ENCODE peak calls at places on chromosomes 11 and 22, in four cellular contexts. J is astrocyte, K is left ventricle myocardium inferior, B is cardiac muscle cell. M is an unnamed sample.

GRCh38 chr11:64534950-64535349 is 56.1 kb upstream of the SLC22A12 start:
- DNase-seq in J (no peak), B (no peak), K (no peak), M (no peak)

GRCh38 chr22:43828711-43829447 is 16.8 kb upstream of the EFCAB6 start:
- DNase-seq in K (peak; percentile 88), B (peak; percentile 75), J (peak; percentile 10), M (peak; percentile 94)

GRCh38 chr11:128367573-128367972 is 219.8 kb downstream of the ETS1 start:
- DNase-seq in J (no peak), K (no peak), B (no peak), M (no peak)

GRCh38 chr11:63822438-63822837 is 9.2 kb downstream of the SPINDOC start:
- DNase-seq in B (no peak), K (no peak), J (no peak), M (no peak)

GRCh38 chr11:110497204-110497987 is 67.6 kb downstream of the FDX1 start:
- DNase-seq in K (no peak), J (no peak), B (peak; percentile 72), M (peak; percentile 41)

GRCh38 chr11:117985953-117986887 is at the start of gene IL10RA:
- DNase-seq in K (peak; percentile 84), B (peak; percentile 63), J (peak; percentile 22), M (peak; percentile 10)

GRCh38 chr11:74683279-74683871 is 47.9 kb downstream of the CHRDL2 start:
- DNase-seq in J (no peak), K (peak; percentile 36), B (peak; percentile 39), M (no peak)

GRCh38 chr22:25054943-25055511 is 102.5 kb downstream of the KIAA1671 start:
- DNase-seq in J (no peak), K (no peak), B (no peak), M (peak; percentile 21)

GRCh38 chr11:97722065-97722464 is 1298.7 kb upstream of the CNTN5 start:
- DNase-seq in J (peak; percentile 90), B (peak; percentile 93), K (no peak), M (peak; percentile 87)

GRCh38 chr22:27799334-27800249 is 2.0 kb downstream of the MN1 start:
- DNase-seq in K (peak; percentile 34), J (no peak), B (no peak), M (peak; percentile 47)
- H3K4me3 ChIP-seq in K (peak overlapping the region; percentile 92), J (peak overlapping the region; percentile 71), B (peak overlapping the region; percentile 77), M (peak overlapping the region; percentile 83)

GRCh38 chr22:29112102-29112501 is 39.3 kb downstream of the KREMEN1 start:
- DNase-seq in J (no peak), K (no peak), B (no peak), M (no peak)
- TF ChIP-seq CTCF in J (no peak), K (no peak), B (no peak), M (no peak)

GRCh38 chr11:61129608-61130523 is 27.6 kb downstream of the CD5 start:
- DNase-seq in B (peak; percentile 90), K (peak; percentile 84), J (peak; percentile 76), M (peak; percentile 80)
- H3K4me3 ChIP-seq in B (no peak overlapping the region), K (peak overlapping the region; percentile 25), J (no peak overlapping the region), M (peak overlapping the region; percentile 18)

DNA sequence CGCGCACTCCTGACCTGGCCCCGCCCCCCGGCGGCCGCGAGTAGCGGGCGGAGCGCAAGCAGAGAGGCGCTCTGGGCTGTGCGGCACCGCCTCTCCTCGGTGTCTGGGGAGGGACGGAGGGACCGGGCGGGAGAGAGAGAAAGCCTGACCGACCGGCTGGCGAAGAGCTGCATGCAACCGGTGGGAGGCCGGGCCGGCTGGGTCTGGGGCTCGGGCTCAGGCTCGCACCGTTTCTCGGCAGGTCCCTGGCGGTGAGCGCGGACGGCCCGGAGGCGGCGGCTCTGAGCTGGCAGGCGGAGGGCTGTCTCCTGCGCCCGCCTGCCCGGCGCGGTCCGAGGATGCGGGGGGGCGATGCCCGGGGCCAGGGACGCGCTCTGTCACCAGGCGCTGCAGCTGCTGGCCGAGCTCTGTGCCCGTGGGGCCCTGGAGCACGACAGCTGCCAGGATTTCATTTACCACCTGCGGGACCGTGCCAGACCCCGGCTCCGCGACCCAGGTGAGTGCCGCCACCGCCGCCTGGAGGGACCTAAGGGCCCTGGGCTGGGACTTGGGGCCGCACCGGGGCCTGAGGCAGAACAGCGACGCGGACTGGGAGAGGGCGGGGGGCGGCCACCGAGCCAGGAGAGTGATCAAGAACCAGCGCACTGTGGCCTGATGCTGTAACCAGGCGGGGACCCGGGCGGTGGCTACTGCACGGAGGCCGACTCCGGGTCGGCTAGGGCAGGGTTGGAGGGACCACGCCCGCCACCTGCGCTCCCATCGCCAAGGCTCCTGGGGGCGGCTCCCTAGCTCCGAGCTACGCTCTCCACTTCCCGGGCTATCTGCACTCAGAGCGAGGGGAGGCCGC is at the start of gene SYT9:
- DNase-seq in B (peak; percentile 34), K (no peak), J (peak; percentile 3), M (peak; percentile 15)
- TF ChIP-seq CTCF in B (no peak), K (no peak), J (no peak), M (no peak)

DNA sequence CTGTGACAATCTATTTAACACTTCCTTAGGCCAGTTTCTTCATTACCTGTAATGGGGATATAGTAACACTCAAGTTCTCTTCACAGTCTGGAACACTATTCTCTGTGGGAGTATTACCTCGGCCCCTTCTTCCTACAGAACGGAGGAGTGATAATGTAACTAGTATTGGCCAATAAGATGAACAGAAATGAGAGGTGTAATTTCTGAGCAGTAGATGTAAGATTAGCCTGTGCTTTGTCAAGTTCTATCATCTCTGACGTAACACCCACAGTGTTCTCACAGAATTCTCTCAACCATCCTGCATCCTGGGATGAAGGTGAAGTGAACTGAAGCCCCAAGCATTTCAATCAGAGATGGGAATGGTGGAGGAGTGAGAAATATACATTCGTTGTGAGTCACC is 65.2 kb upstream of the TOP3B start:
- DNase-seq in J (no peak), B (no peak), K (no peak), M (no peak)
- H3K4me3 ChIP-seq in J (no peak overlapping the region), B (no peak overlapping the region), K (no peak overlapping the region), M (no peak overlapping the region)

DNA sequence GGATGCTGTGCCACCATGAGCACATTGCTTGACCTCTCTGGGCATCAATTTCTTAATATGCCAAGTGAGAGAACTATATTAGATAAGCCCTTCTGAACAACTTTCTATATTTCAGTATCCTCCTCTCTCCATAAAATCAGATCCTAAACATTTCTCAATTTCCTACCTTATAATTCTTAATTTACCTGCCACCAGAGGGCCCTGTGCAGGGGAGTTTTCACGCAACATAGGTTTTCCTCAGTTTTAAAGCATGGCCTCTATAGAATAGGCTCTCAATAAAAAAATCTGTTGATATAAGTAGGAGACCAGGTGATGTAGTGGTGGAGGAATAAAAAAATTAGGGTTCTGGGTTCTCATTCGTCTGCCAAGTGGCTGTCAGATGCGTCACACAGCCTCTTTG is 83.7 kb upstream of the DBX1 start:
- DNase-seq in J (no peak), B (peak; percentile 8), K (no peak), M (no peak)
- TF ChIP-seq CTCF in J (peak; percentile 27), B (peak; percentile 34), K (no peak), M (peak; percentile 30)